ENCODE peak calls at places on chromosomes 1 and 21, in eight cellular contexts. X is psoas muscle; R is epithelial cell of proximal tubule; O is left ventricle myocardium inferior; A is fibroblast of lung; U is heart left ventricle; P is heart right ventricle; B is CD4-positive, CD25-positive, alpha-beta regulatory T cell. V is an unnamed sample.

GRCh38 chr1:29497395-29498125 is 261.2 kb downstream of the PTPRU start:
- DNase-seq in O (no peak), B (no peak), A (no peak), U (no peak), P (no peak), X (no peak), R (no peak), V (no peak)

GRCh38 chr21:16573581-16573980 is 843.8 kb downstream of the USP25 start:
- DNase-seq in P (no peak), R (no peak), O (no peak), X (no peak), U (no peak), A (peak), B (no peak), V (no peak)

GRCh38 chr1:15347182-15347581 is 62.5 kb upstream of the EFHD2 start:
- DNase-seq in U (no peak), X (no peak), A (no peak), B (no peak), P (no peak), O (no peak), R (no peak), V (peak)

GRCh38 chr1:211621471-211622198 is 42.7 kb upstream of the SLC30A1 start:
- DNase-seq in O (peak), X (no peak), A (no peak), R (no peak), P (peak), U (no peak), B (no peak), V (no peak)

GRCh38 chr1:65525297-65526048 is 105.0 kb downstream of the LEPR start:
- DNase-seq in P (peak), B (no peak), U (peak), O (no peak), A (no peak), R (no peak), X (peak), V (no peak)

GRCh38 chr1:175889044-175889443 is 145.6 kb upstream of the TNR start:
- DNase-seq in R (no peak), U (no peak), O (no peak), A (no peak), X (no peak), P (no peak), B (no peak), V (no peak)

GRCh38 chr1:248818505-248819374 is 7.0 kb downstream of the SH3BP5L start:
- DNase-seq in X (no peak), U (no peak), O (no peak), B (no peak), A (no peak), P (no peak), R (no peak), V (no peak)

GRCh38 chr1:231682761-231683160 is 56.2 kb downstream of the DISC1 start:
- DNase-seq in U (no peak), R (no peak), B (no peak), P (no peak), X (no peak), O (no peak), A (no peak), V (no peak)

GRCh38 chr1:196418772-196419171 is 189.5 kb downstream of the KCNT2 start:
- DNase-seq in R (no peak), O (no peak), U (no peak), A (no peak), B (no peak), X (no peak), P (no peak), V (no peak)

GRCh38 chr1:228544921-228545591 is 57.9 kb downstream of the RNF187 start:
- DNase-seq in X (no peak), R (no peak), U (no peak), P (no peak), B (no peak), A (no peak), O (no peak), V (no peak)

GRCh38 chr1:58047265-58047858 is 499.2 kb downstream of the OMA1 start:
- DNase-seq in X (no peak), B (peak), R (no peak), A (peak), P (peak), O (no peak), U (no peak), V (peak)

GRCh38 chr1:74246266-74246665 is 11.1 kb downstream of the TNNI3K start:
- DNase-seq in R (peak), B (no peak), X (no peak), A (no peak), P (no peak), O (no peak), U (no peak), V (no peak)

GRCh38 chr1:229237320-229237719 is 33.6 kb upstream of the RAB4A start:
- DNase-seq in X (no peak), A (no peak), R (no peak), B (no peak), P (no peak), U (no peak), O (no peak), V (no peak)

GRCh38 chr1:205592443-205593003 is 39.3 kb downstream of the ELK4 start:
- DNase-seq in U (no peak), B (no peak), P (no peak), A (no peak), X (no peak), O (no peak), R (no peak), V (no peak)

GRCh38 chr1:230176871-230177411 is 109.9 kb downstream of the GALNT2 start:
- DNase-seq in X (peak), R (no peak), U (peak), A (peak), P (peak), O (peak), B (no peak), V (peak)

GRCh38 chr1:175192111-175192629 is 406 bp downstream of the KIAA0040 start:
- DNase-seq in P (peak), R (no peak), B (no peak), X (peak), U (peak), A (no peak), O (peak), V (no peak)

GRCh38 chr1:115179397-115179835 is 90.1 kb upstream of the TSPAN2 start:
- DNase-seq in O (peak), U (peak), X (peak), P (peak), R (peak), B (no peak), A (peak), V (no peak)

GRCh38 chr1:181396171-181396670 is 87.1 kb upstream of the CACNA1E start:
- DNase-seq in U (no peak), P (no peak), B (peak), R (no peak), X (no peak), A (no peak), O (no peak), V (peak)

GRCh38 chr21:45258476-45258875 is 29.2 kb downstream of the POFUT2 start:
- DNase-seq in U (no peak), R (no peak), X (no peak), P (no peak), A (no peak), O (no peak), B (no peak), V (no peak)

GRCh38 chr1:84069236-84069845 is 70.4 kb upstream of the TTLL7 start:
- DNase-seq in X (no peak), R (no peak), U (no peak), A (peak), B (no peak), O (no peak), P (no peak), V (peak)

GRCh38 chr21:35782667-35783066 is 277.7 kb downstream of the SETD4 start:
- DNase-seq in O (no peak), A (no peak), U (no peak), R (no peak), X (no peak), P (no peak), B (no peak), V (no peak)

GRCh38 chr1:224183591-224184312 is 712 bp downstream of the DEGS1 start:
- DNase-seq in B (peak), P (peak), X (peak), A (peak), R (no peak), O (peak), U (peak), V (peak)

GRCh38 chr1:195278644-195279043 is 1329.6 kb downstream of the KCNT2 start:
- DNase-seq in U (no peak), P (no peak), R (no peak), A (no peak), O (no peak), B (no peak), X (no peak), V (no peak)

GRCh38 chr1:235885654-235886238 is 19.0 kb upstream of the LYST start:
- DNase-seq in A (no peak), P (no peak), X (no peak), U (no peak), B (no peak), R (no peak), O (no peak), V (no peak)

GRCh38 chr1:200811704-200812103 is 61.1 kb upstream of the GPR25 start:
- DNase-seq in B (no peak), U (no peak), A (no peak), X (no peak), O (no peak), R (no peak), P (no peak), V (no peak)

GRCh38 chr1:200279810-200280411 is 129.9 kb downstream of the ZNF281 start:
- DNase-seq in X (no peak), A (peak), R (no peak), U (no peak), B (peak), P (no peak), O (no peak), V (no peak)

GRCh38 chr1:219753901-219754300 is 141.0 kb upstream of the ZC3H11B start:
- DNase-seq in R (no peak), P (no peak), A (peak), X (no peak), O (no peak), B (no peak), U (no peak), V (no peak)

GRCh38 chr1:76073471-76073870 is 1.1 kb upstream of the ST6GALNAC3 start:
- DNase-seq in U (no peak), O (no peak), X (no peak), P (no peak), R (peak), B (no peak), A (peak), V (no peak)

GRCh38 chr1:83794384-83794783 is 204.5 kb downstream of the TTLL7 start:
- DNase-seq in P (no peak), U (no peak), R (no peak), A (no peak), B (no peak), O (no peak), X (no peak), V (no peak)

GRCh38 chr1:239363920-239364319 is 22.4 kb upstream of the CHRM3 start:
- DNase-seq in B (no peak), U (no peak), O (no peak), X (no peak), P (no peak), A (no peak), R (no peak), V (no peak)

GRCh38 chr1:93817819-93818569 is 61.0 kb downstream of the DNTTIP2 start:
- DNase-seq in U (no peak), A (no peak), X (no peak), B (peak), O (no peak), R (no peak), P (no peak), V (peak)

GRCh38 chr21:42527127-42527488 is 13.5 kb downstream of the SLC37A1 start:
- DNase-seq in P (no peak), O (no peak), U (no peak), B (no peak), X (no peak), A (no peak), R (no peak), V (no peak)

GRCh38 chr1:46183119-46183842 is 7.0 kb upstream of the P3R3URF start:
- DNase-seq in A (peak), P (no peak), U (peak), X (peak), B (no peak), R (peak), O (peak), V (no peak)

GRCh38 chr1:44587796-44588460 is 86.4 kb downstream of the TMEM53 start:
- DNase-seq in O (no peak), A (no peak), B (no peak), R (no peak), U (no peak), P (peak), X (no peak), V (no peak)

GRCh38 chr1:154808909-154809262 is 61.2 kb downstream of the KCNN3 start:
- DNase-seq in R (no peak), A (no peak), B (no peak), X (peak), P (no peak), U (no peak), O (peak), V (no peak)

GRCh38 chr1:38114231-38114630 is 67.6 kb upstream of the POU3F1 start:
- DNase-seq in B (no peak), A (no peak), U (no peak), X (peak), O (no peak), P (no peak), R (no peak), V (no peak)

GRCh38 chr1:194067772-194068171 is 881.4 kb upstream of the B3GALT2 start:
- DNase-seq in U (no peak), X (no peak), P (no peak), A (no peak), B (no peak), O (no peak), R (no peak), V (no peak)

DNA sequence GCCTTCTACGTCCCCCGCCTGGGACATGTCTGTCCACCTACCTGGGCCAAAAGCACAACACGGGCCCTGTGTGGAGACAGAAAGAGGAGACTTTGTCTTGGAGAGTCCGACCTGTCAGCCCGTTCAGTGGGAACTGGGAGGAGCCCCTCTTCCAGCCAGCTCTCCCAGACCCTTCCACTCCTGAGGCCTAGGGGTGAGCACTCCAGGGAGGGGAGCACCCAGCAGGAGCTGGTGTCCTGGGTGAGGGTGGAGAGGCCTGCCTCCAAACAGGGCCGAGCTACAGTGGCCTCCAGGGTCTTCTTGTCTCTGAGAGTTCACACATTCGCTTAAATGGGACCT is 546 bp downstream of the SPOCD1 start:
- DNase-seq in B (no peak), O (no peak), X (no peak), R (no peak), A (no peak), P (no peak), U (no peak), V (no peak)
- H3K4me3 ChIP-seq in B (no peak), O (no peak), X (no peak), R (no peak), A (no peak), P (no peak), U (no peak), V (peak)

GRCh38 chr1:42944207-42944928 is 14.3 kb downstream of the SLC2A1 start:
- DNase-seq in A (no peak), P (peak), X (no peak), O (peak), U (peak), R (no peak), B (no peak), V (no peak)
- H3K4me3 ChIP-seq in A (no peak), P (no peak), X (no peak), O (no peak), U (no peak), R (no peak), B (peak), V (no peak)

GRCh38 chr21:33237446-33237845 is 7.7 kb downstream of the IFNAR2 start:
- DNase-seq in P (no peak), B (no peak), U (no peak), O (no peak), A (no peak), X (no peak), R (no peak), V (no peak)
- H3K4me3 ChIP-seq in P (no peak), B (peak), U (no peak), O (no peak), A (no peak), X (no peak), R (no peak), V (no peak)

GRCh38 chr1:234214129-234214910 is 158.9 kb upstream of the COA6 start:
- DNase-seq in A (no peak), P (peak), X (peak), O (no peak), B (peak), U (peak), R (no peak), V (no peak)

GRCh38 chr1:234213576-234214128 is 159.6 kb upstream of the COA6 start:
- DNase-seq in B (no peak), R (no peak), X (no peak), U (no peak), O (no peak), A (no peak), P (no peak), V (no peak)

GRCh38 chr1:234216116-234216703 is 157.0 kb upstream of the COA6 start:
- DNase-seq in R (no peak), A (no peak), P (no peak), B (no peak), O (no peak), U (no peak), X (no peak), V (no peak)

GRCh38 chr1:234217316-234217840 is 155.9 kb upstream of the COA6 start:
- DNase-seq in O (no peak), P (no peak), X (no peak), B (no peak), R (no peak), A (no peak), U (no peak), V (no peak)

DNA sequence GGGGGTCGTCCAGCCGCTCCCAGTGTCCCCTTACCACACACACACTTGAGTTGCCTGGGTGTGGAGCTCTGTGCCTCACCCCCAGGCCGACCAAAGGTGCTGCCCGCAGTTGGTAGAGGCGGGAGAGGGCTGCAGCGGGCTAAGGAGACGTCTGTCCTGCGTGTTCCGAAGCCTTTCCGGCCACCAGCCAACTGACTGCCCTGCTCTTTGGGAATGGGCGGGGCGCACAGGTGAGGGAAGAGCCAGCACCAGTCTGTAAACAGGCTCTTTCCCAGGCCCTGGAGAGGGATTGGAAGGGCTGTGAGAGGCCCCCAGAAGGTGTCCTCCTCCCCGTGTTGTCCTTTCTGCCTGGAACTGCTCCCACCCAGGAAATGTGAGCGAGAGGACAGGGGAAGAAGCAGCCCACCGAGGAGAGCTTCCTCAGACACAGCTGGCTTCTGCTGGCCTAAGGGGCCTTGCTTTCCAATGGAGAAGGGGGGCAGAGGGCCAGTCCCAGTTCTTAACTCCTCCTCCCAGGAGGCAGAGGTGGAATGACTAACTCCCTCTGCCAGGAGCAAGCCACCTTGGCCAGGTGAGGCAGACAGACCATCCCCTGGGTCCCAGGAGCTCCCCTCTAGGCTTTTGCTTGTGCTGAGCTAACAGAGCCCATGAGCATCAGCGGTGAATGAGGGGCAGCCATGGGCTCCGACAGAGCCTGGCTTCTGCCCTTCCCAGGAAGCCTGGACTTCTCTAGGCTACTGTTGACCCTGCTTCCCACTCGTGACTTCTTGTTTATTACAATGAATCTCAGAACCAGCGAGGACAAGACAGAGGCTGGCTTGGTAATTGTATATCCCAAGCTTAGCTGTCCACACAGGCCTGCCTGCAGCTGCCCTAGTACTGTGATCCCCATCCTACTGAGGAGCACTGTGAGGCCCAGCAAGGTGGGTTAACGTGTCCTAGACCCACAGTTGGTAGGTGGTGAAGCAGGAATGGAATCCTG is 158.1 kb upstream of the COA6 start:
- DNase-seq in A (no peak), R (no peak), B (no peak), U (no peak), O (no peak), P (no peak), X (no peak), V (no peak)
- H3K4me3 ChIP-seq in A (no peak), R (peak), B (peak), U (no peak), O (peak), P (peak), X (peak), V (no peak)

DNA sequence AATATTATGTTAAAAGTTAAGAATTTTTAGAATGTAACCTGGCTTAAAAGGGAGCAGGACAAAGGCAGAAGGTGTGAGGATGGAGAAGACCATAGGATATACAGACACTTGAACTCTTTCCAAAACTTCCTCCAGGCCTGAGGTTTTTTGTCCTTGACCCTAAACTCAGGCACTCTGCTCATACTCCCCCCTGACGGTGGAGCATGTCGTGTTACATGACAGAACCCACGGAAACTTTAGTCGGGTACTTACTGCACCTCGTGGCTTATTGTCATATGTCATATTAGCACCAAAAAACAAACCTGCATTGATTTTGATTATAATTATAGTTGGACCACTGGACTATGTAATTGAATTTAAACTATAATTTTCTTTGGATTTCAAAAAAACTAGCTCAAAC is 20.8 kb downstream of the TNFRSF9 start:
- DNase-seq in P (no peak), B (no peak), X (no peak), U (no peak), O (no peak), A (no peak), R (no peak), V (no peak)
- H3K4me3 ChIP-seq in P (no peak), B (no peak), X (no peak), U (no peak), O (no peak), A (no peak), R (no peak), V (no peak)

GRCh38 chr1:233662503-233663105 is 48.7 kb downstream of the KCNK1 start:
- DNase-seq in R (no peak), O (no peak), A (peak), U (no peak), P (no peak), B (no peak), X (no peak), V (no peak)
- H3K4me3 ChIP-seq in R (no peak), O (no peak), A (no peak), U (no peak), P (no peak), B (no peak), X (no peak), V (no peak)

GRCh38 chr1:221706862-221707582 is 34.9 kb downstream of the DUSP10 start:
- DNase-seq in B (no peak), A (no peak), O (no peak), X (no peak), U (no peak), R (no peak), P (no peak), V (no peak)
- H3K4me3 ChIP-seq in B (peak), A (no peak), O (no peak), X (no peak), U (no peak), R (no peak), P (no peak), V (no peak)

V was measured in Jurkat, Clone E6-1.